ENCODE peak calls at places on chromosomes 4 and X, in eight cellular contexts. W, P, T, M, G, S, K and R are unnamed samples.

GRCh38 chr4:43133566-43133965 is 241.1 kb downstream of the GRXCR1 start:
- DNase-seq in G (no peak), M (no peak), K (no peak), P (no peak), S (no peak), T (no peak), W (no peak), R (no peak)

GRCh38 chr4:79177388-79177787 is 148.5 kb downstream of the NAA11 start:
- DNase-seq in S (no peak), G (no peak), M (no peak), T (no peak), P (no peak), K (no peak), W (no peak), R (no peak)

GRCh38 chrX:8632949-8633348 is 99.0 kb downstream of the ANOS1 start:
- DNase-seq in W (peak; percentile 57), M (no peak), T (no peak), S (no peak), P (no peak), K (no peak), G (no peak), R (no peak)

GRCh38 chrX:11789809-11790208 is 31.8 kb downstream of the MSL3 start:
- DNase-seq in G (no peak), P (no peak), K (no peak), M (no peak), T (no peak), W (no peak), S (no peak), R (no peak)

GRCh38 chrX:19579485-19579884 is 64.2 kb upstream of the MAP3K15 start:
- DNase-seq in W (peak; percentile 54), K (no peak), G (no peak), M (no peak), S (no peak), T (peak; percentile 82), P (no peak), R (no peak)

GRCh38 chr4:19850909-19851308 is 400.8 kb upstream of the SLIT2 start:
- DNase-seq in G (no peak), M (no peak), S (no peak), P (no peak), K (no peak), W (peak; percentile 41), T (peak; percentile 92), R (no peak)

GRCh38 chr4:23163649-23164436 is 471.1 kb downstream of the GBA3 start:
- DNase-seq in K (no peak), G (no peak), M (no peak), W (no peak), T (no peak), S (no peak), P (no peak), R (no peak)

GRCh38 chr4:14596904-14597303 is 405.4 kb upstream of the CPEB2 start:
- DNase-seq in T (no peak), M (no peak), G (no peak), W (no peak), P (no peak), S (no peak), K (no peak), R (no peak)

GRCh38 chr4:4501678-4502077 is 40.2 kb downstream of the STX18 start:
- DNase-seq in S (no peak), P (no peak), K (no peak), M (no peak), T (no peak), G (no peak), W (no peak), R (no peak)

GRCh38 chr4:46844325-46844917 is 64.6 kb downstream of the COX7B2 start:
- DNase-seq in K (peak; percentile 13), P (no peak), T (peak; percentile 29), G (no peak), W (peak; percentile 72), S (peak; percentile 3), M (peak; percentile 70), R (peak; percentile 87)

GRCh38 chrX:126064901-126065541 is 101.1 kb downstream of the DCAF12L2 start:
- DNase-seq in W (no peak), G (no peak), S (no peak), T (no peak), K (no peak), P (no peak), M (no peak), R (no peak)

GRCh38 chrX:70479197-70479969 is 34.7 kb downstream of the DLG3 start:
- DNase-seq in P (no peak), W (peak; percentile 59), S (no peak), G (no peak), T (peak; percentile 57), K (no peak), M (no peak), R (no peak)

GRCh38 chr4:78876568-78877320 is 62.5 kb downstream of the PAQR3 start:
- DNase-seq in M (no peak), W (peak; percentile 15), T (no peak), S (no peak), G (no peak), P (no peak), K (no peak), R (no peak)

GRCh38 chr4:3253808-3254207 is 4.8 kb downstream of the MSANTD1 start:
- DNase-seq in W (no peak), S (no peak), M (no peak), T (no peak), G (no peak), K (no peak), P (no peak), R (no peak)

GRCh38 chrX:48972214-48973164 is 845 bp upstream of the KCND1 start:
- DNase-seq in P (no peak), W (peak; percentile 68), T (no peak), S (peak; percentile 18), K (peak; percentile 27), M (peak; percentile 37), G (peak; percentile 35), R (peak; percentile 68)

GRCh38 chrX:40154853-40155616 is 57.3 kb upstream of the BCOR start:
- DNase-seq in T (peak; percentile 55), K (peak; percentile 48), S (no peak), P (no peak), W (peak; percentile 63), G (peak; percentile 58), M (no peak), R (no peak)

GRCh38 chr4:126489826-126490463 is 1142.8 kb upstream of the INTU start:
- DNase-seq in T (no peak), M (no peak), G (no peak), K (no peak), P (no peak), S (no peak), W (no peak), R (no peak)

GRCh38 chrX:23811135-23811781 is 28.3 kb downstream of the SAT1 start:
- DNase-seq in W (peak; percentile 19), S (peak; percentile 5), G (no peak), T (no peak), K (no peak), P (no peak), M (no peak), R (peak; percentile 80)

GRCh38 chrX:13650318-13650717 is 2.6 kb upstream of the TCEANC start:
- DNase-seq in K (no peak), S (no peak), G (no peak), T (no peak), M (no peak), P (no peak), W (no peak), R (no peak)

GRCh38 chr4:151646322-151646721 is 114.5 kb downstream of the GATB start:
- DNase-seq in K (no peak), W (no peak), G (no peak), M (no peak), T (no peak), S (no peak), P (no peak), R (no peak)

GRCh38 chr4:68494688-68495087 is 47.4 kb downstream of the TMPRSS11E start:
- DNase-seq in M (no peak), S (no peak), K (no peak), G (no peak), P (no peak), W (no peak), T (no peak), R (no peak)